ENCODE peak calls at places on chromosomes 7 and 10, in five cellular contexts. N, V, S, B and Z are unnamed samples.

GRCh38 chr10:70575874-70576802 is 26.4 kb downstream of the PRF1 start:
- DNase-seq in S (peak), V (no peak), B (peak), N (peak), Z (peak)

GRCh38 chr7:156929789-156930539 is 19.5 kb upstream of the NOM1 start:
- DNase-seq in S (no peak), N (no peak), V (no peak), B (no peak), Z (no peak)

GRCh38 chr7:155043756-155044155 is 26.4 kb upstream of the HTR5A start:
- DNase-seq in N (no peak), V (no peak), S (no peak), B (no peak), Z (no peak)

GRCh38 chr10:78424721-78425120 is 391.1 kb downstream of the RPS24 start:
- DNase-seq in S (no peak), V (no peak), N (no peak), B (no peak), Z (no peak)

GRCh38 chr10:34178196-34178595 is 636.9 kb downstream of the PARD3 start:
- DNase-seq in V (no peak), N (no peak), S (no peak), B (no peak), Z (no peak)

GRCh38 chr10:102596506-102596971 is 47.7 kb upstream of the TRIM8 start:
- DNase-seq in S (peak), B (no peak), V (peak), N (peak), Z (peak)

GRCh38 chr10:104548090-104548489 is 93.0 kb upstream of the SORCS3 start:
- DNase-seq in V (no peak), N (no peak), S (no peak), B (peak), Z (no peak)

GRCh38 chr10:78973901-78974408 is 94.8 kb upstream of the ZMIZ1 start:
- DNase-seq in S (peak), V (peak), N (peak), B (peak), Z (peak)

GRCh38 chr7:86914468-86915054 is 144.9 kb downstream of the ELAPOR2 start:
- DNase-seq in B (no peak), S (no peak), N (peak), V (no peak), Z (peak)

GRCh38 chr7:28103984-28104628 is 76.5 kb downstream of the JAZF1 start:
- DNase-seq in B (no peak), S (peak), N (no peak), V (no peak), Z (peak)

GRCh38 chr7:44972562-44972961 is 6.3 kb downstream of the MYO1G start:
- DNase-seq in S (no peak), V (no peak), B (no peak), N (no peak), Z (no peak)

GRCh38 chr7:83827036-83827435 is 178.1 kb upstream of the SEMA3E start:
- DNase-seq in S (no peak), B (no peak), N (no peak), V (no peak), Z (no peak)

GRCh38 chr10:80599424-80599847 is 61.7 kb downstream of the SH2D4B start:
- DNase-seq in N (no peak), S (peak), B (no peak), V (peak), Z (peak)

GRCh38 chr10:64484931-64485330 is 963.7 kb downstream of the REEP3 start:
- DNase-seq in N (no peak), V (no peak), B (no peak), S (no peak), Z (no peak)

GRCh38 chr7:66790219-66790618 is 49.7 kb downstream of the RABGEF1 start:
- DNase-seq in B (no peak), S (no peak), V (no peak), N (no peak), Z (no peak)

GRCh38 chr7:143263266-143264195 is at the start of gene GSTK1:
- DNase-seq in N (peak), S (peak), B (no peak), V (no peak), Z (peak)

GRCh38 chr10:10975647-10976046 is 42.0 kb upstream of the CELF2 start:
- DNase-seq in S (no peak), B (no peak), N (no peak), V (no peak), Z (no peak)

GRCh38 chr10:12372846-12373245 is 23.5 kb downstream of the CAMK1D start:
- DNase-seq in V (no peak), N (no peak), S (no peak), B (no peak), Z (no peak)

GRCh38 chr7:106590209-106590816 is 70.6 kb downstream of the CCDC71L start:
- DNase-seq in N (no peak), S (no peak), V (no peak), B (no peak), Z (no peak)

GRCh38 chr7:151046603-151047573 is 1.4 kb upstream of the ASIC3 start:
- DNase-seq in S (no peak), N (peak), B (no peak), V (no peak), Z (peak)

GRCh38 chr7:6106140-6106904 is 75.1 kb downstream of the ANKRD61 start:
- DNase-seq in S (no peak), N (no peak), V (no peak), B (no peak), Z (peak)

GRCh38 chr7:106287786-106288185 is 3.0 kb upstream of the NAMPT start:
- DNase-seq in N (no peak), V (no peak), B (no peak), S (no peak), Z (no peak)

GRCh38 chr7:1533569-1534329 is 3.2 kb downstream of the MAFK start:
- DNase-seq in N (no peak), S (peak), V (peak), B (peak), Z (peak)

GRCh38 chr7:66748127-66748511 is 7.6 kb downstream of the RABGEF1 start:
- DNase-seq in N (no peak), V (no peak), B (no peak), S (no peak), Z (no peak)

GRCh38 chr7:35906191-35906908 is 105.5 kb downstream of the SEPTIN7 start:
- DNase-seq in N (peak), B (peak), V (peak), S (no peak), Z (peak)

GRCh38 chr7:132767378-132767777 is 191.1 kb upstream of the PLXNA4 start:
- DNase-seq in S (no peak), V (no peak), N (no peak), B (no peak), Z (no peak)

GRCh38 chr10:75525646-75526045 is 94.2 kb downstream of the LRMDA start:
- DNase-seq in V (no peak), S (no peak), B (no peak), N (no peak), Z (no peak)

GRCh38 chr7:48360574-48360973 is 189.3 kb downstream of the ABCA13 start:
- DNase-seq in V (no peak), N (no peak), S (no peak), B (no peak), Z (no peak)

GRCh38 chr10:17802966-17803365 is 6.2 kb upstream of the MRC1 start:
- DNase-seq in N (no peak), S (no peak), V (no peak), B (no peak), Z (peak)